ENCODE peak calls at places on chromosomes 2 and 18, in nine cellular contexts. P is cardiac fibroblast; U is iPS-NIHi11; L is iris pigment epithelial cell; I is body of pancreas; K is stimulated activated CD4-positive, alpha-beta T cell treated with anti-CD3 and anti-CD28 coated beads, TNF-alpha, amount 100 ng/mL, for 48 hours; H is neuronal stem cell; G is MG63; V is left colon. R is an unnamed sample.

GRCh38 chr2:112627060-112628040 is 18.4 kb upstream of the SLC20A1 start:
- DNase-seq in P (peak), G (peak), L (peak), I (no peak), H (no peak), K (no peak), U (no peak), V (no peak), R (no peak)

GRCh38 chr2:6352906-6353515 is 512.7 kb downstream of the CMPK2 start:
- DNase-seq in P (no peak), U (peak), I (peak), L (peak), G (peak), K (no peak), V (peak), H (peak), R (peak)

GRCh38 chr2:46847185-46847710 is 68.4 kb downstream of the MCFD2 start:
- DNase-seq in K (no peak), I (peak), G (peak), P (peak), H (no peak), L (peak), V (peak), U (peak), R (peak)

GRCh38 chr2:154193246-154193645 is 321.5 kb downstream of the GALNT13 start:
- DNase-seq in H (no peak), L (no peak), I (no peak), U (no peak), G (no peak), P (no peak), K (no peak), V (no peak), R (no peak)

GRCh38 chr2:20429528-20429927 is 17.3 kb upstream of the RHOB start:
- DNase-seq in K (no peak), L (no peak), H (no peak), I (no peak), V (no peak), G (no peak), U (no peak), P (peak), R (no peak)

GRCh38 chr18:48889115-48889941 is 61.4 kb downstream of the SMAD7 start:
- DNase-seq in V (peak), H (peak), G (no peak), P (no peak), I (no peak), K (no peak), U (peak), L (no peak), R (peak)

GRCh38 chr2:85611705-85612587 is at the start of gene C2orf68:
- DNase-seq in U (peak), I (peak), H (peak), G (peak), L (peak), V (peak), K (peak), P (peak), R (peak)

GRCh38 chr2:95667480-95667879 is 75.7 kb downstream of the TRIM43 start:
- DNase-seq in I (no peak), G (no peak), K (no peak), H (no peak), U (no peak), V (no peak), P (no peak), L (no peak), R (no peak)

GRCh38 chr18:32040936-32041335 is 22.3 kb downstream of the RNF125 start:
- DNase-seq in P (no peak), I (no peak), U (no peak), L (no peak), V (no peak), K (no peak), G (no peak), H (no peak), R (no peak)

GRCh38 chr18:79685281-79685680 is 5.7 kb downstream of the CTDP1 start:
- DNase-seq in H (no peak), L (no peak), P (no peak), G (no peak), U (no peak), I (no peak), V (no peak), K (no peak), R (no peak)

GRCh38 chr2:30645081-30645744 is 162.0 kb downstream of the CAPN13 start:
- DNase-seq in P (no peak), U (no peak), L (no peak), H (no peak), I (no peak), V (no peak), G (no peak), K (no peak), R (no peak)

GRCh38 chr2:240933048-240933965 is 27.2 kb downstream of the CROCC2 start:
- DNase-seq in P (no peak), L (no peak), I (no peak), G (no peak), K (no peak), V (peak), U (no peak), H (no peak), R (peak)